ENCODE peak calls at places on chromosome 7, in five cellular contexts. One of them, this sample, is unnamed.
A peak's percentile ranks its signal among the peaks of the same experiment; 100 is the strongest.

GRCh38 chr7:26891400-26892355 is 27.3 kb upstream of the SKAP2 start:
- DNase-seq in adrenal gland: no peak
- DNase-seq in heart left ventricle: no peak
- DNase-seq in mammary epithelial cell: peak; percentile 44
- DNase-seq in CD4-positive, CD25-positive, alpha-beta regulatory T cell: no peak
- DNase-seq in this sample: no peak

GRCh38 chr7:28784166-28784870 is 173.8 kb downstream of the TRIL start:
- DNase-seq in adrenal gland: no peak
- DNase-seq in mammary epithelial cell: no peak
- DNase-seq in heart left ventricle: no peak
- DNase-seq in CD4-positive, CD25-positive, alpha-beta regulatory T cell: no peak
- DNase-seq in this sample: no peak

GRCh38 chr7:124413029-124413428 is 352.6 kb downstream of the GPR37 start:
- DNase-seq in heart left ventricle: no peak
- DNase-seq in adrenal gland: no peak
- DNase-seq in CD4-positive, CD25-positive, alpha-beta regulatory T cell: no peak
- DNase-seq in mammary epithelial cell: no peak
- DNase-seq in this sample: no peak

GRCh38 chr7:91929463-91929862 is 11.2 kb upstream of the AKAP9 start:
- DNase-seq in adrenal gland: no peak
- DNase-seq in CD4-positive, CD25-positive, alpha-beta regulatory T cell: no peak
- DNase-seq in mammary epithelial cell: peak; percentile 48
- DNase-seq in heart left ventricle: no peak
- DNase-seq in this sample: no peak

GRCh38 chr7:95693551-95694333 is 78.6 kb upstream of the DYNC1I1 start:
- DNase-seq in CD4-positive, CD25-positive, alpha-beta regulatory T cell: no peak
- DNase-seq in heart left ventricle: no peak
- DNase-seq in mammary epithelial cell: peak; percentile 35
- DNase-seq in adrenal gland: no peak
- DNase-seq in this sample: no peak

GRCh38 chr7:28409716-28410627 is 2.3 kb upstream of the CREB5 start:
- DNase-seq in adrenal gland: peak; percentile 16
- DNase-seq in heart left ventricle: peak; percentile 52
- DNase-seq in mammary epithelial cell: peak; percentile 42
- DNase-seq in CD4-positive, CD25-positive, alpha-beta regulatory T cell: no peak
- DNase-seq in this sample: no peak

GRCh38 chr7:52079726-52080125 is 763.1 kb upstream of the COBL start:
- DNase-seq in CD4-positive, CD25-positive, alpha-beta regulatory T cell: no peak
- DNase-seq in adrenal gland: no peak
- DNase-seq in mammary epithelial cell: no peak
- DNase-seq in heart left ventricle: no peak
- DNase-seq in this sample: no peak

GRCh38 chr7:155007947-155008346 is 5.0 kb upstream of the PAXIP1 start:
- DNase-seq in heart left ventricle: no peak
- DNase-seq in mammary epithelial cell: no peak
- DNase-seq in adrenal gland: no peak
- DNase-seq in CD4-positive, CD25-positive, alpha-beta regulatory T cell: no peak
- DNase-seq in this sample: peak; percentile 21

GRCh38 chr7:151520419-151521229 is 929 bp upstream of the RHEB start:
- DNase-seq in adrenal gland: peak; percentile 67
- DNase-seq in heart left ventricle: peak; percentile 45
- DNase-seq in mammary epithelial cell: no peak
- DNase-seq in CD4-positive, CD25-positive, alpha-beta regulatory T cell: peak; percentile 20
- DNase-seq in this sample: peak; percentile 24

GRCh38 chr7:94423865-94424264 is 29.2 kb downstream of the COL1A2 start:
- DNase-seq in heart left ventricle: no peak
- DNase-seq in CD4-positive, CD25-positive, alpha-beta regulatory T cell: no peak
- DNase-seq in adrenal gland: no peak
- DNase-seq in mammary epithelial cell: peak; percentile 43
- DNase-seq in this sample: no peak

GRCh38 chr7:94701555-94701973 is 45.6 kb upstream of the SGCE start:
- DNase-seq in CD4-positive, CD25-positive, alpha-beta regulatory T cell: no peak
- DNase-seq in mammary epithelial cell: peak; percentile 73
- DNase-seq in heart left ventricle: no peak
- DNase-seq in adrenal gland: no peak
- DNase-seq in this sample: no peak

GRCh38 chr7:11191574-11192220 is 218.0 kb downstream of the PHF14 start:
- DNase-seq in adrenal gland: no peak
- DNase-seq in mammary epithelial cell: no peak
- DNase-seq in CD4-positive, CD25-positive, alpha-beta regulatory T cell: no peak
- DNase-seq in heart left ventricle: no peak
- DNase-seq in this sample: no peak

GRCh38 chr7:1438821-1439220 is 20.4 kb downstream of the MICALL2 start:
- DNase-seq in mammary epithelial cell: no peak
- DNase-seq in heart left ventricle: no peak
- DNase-seq in CD4-positive, CD25-positive, alpha-beta regulatory T cell: no peak
- DNase-seq in adrenal gland: no peak
- DNase-seq in this sample: no peak

GRCh38 chr7:100008525-100008924 is 6.9 kb upstream of the ZKSCAN1 start:
- DNase-seq in CD4-positive, CD25-positive, alpha-beta regulatory T cell: no peak
- DNase-seq in adrenal gland: no peak
- DNase-seq in heart left ventricle: no peak
- DNase-seq in mammary epithelial cell: no peak
- DNase-seq in this sample: no peak

GRCh38 chr7:74263399-74264120 is 9.4 kb upstream of the RFC2 start:
- DNase-seq in heart left ventricle: no peak
- DNase-seq in mammary epithelial cell: no peak
- DNase-seq in adrenal gland: no peak
- DNase-seq in CD4-positive, CD25-positive, alpha-beta regulatory T cell: no peak
- DNase-seq in this sample: no peak

GRCh38 chr7:159102681-159103381 is 41.8 kb downstream of the VIPR2 start:
- DNase-seq in heart left ventricle: peak; percentile 5
- DNase-seq in adrenal gland: no peak
- DNase-seq in CD4-positive, CD25-positive, alpha-beta regulatory T cell: no peak
- DNase-seq in mammary epithelial cell: no peak
- DNase-seq in this sample: no peak

GRCh38 chr7:92836489-92837213 is at the start of gene CDK6:
- DNase-seq in adrenal gland: peak; percentile 61
- DNase-seq in heart left ventricle: peak; percentile 62
- DNase-seq in CD4-positive, CD25-positive, alpha-beta regulatory T cell: peak; percentile 32
- DNase-seq in mammary epithelial cell: peak; percentile 71
- DNase-seq in this sample: peak; percentile 58

GRCh38 chr7:129263168-129263567 is 38.3 kb downstream of the AHCYL2 start:
- DNase-seq in mammary epithelial cell: no peak
- DNase-seq in adrenal gland: no peak
- DNase-seq in CD4-positive, CD25-positive, alpha-beta regulatory T cell: no peak
- DNase-seq in heart left ventricle: no peak
- DNase-seq in this sample: no peak

DNA sequence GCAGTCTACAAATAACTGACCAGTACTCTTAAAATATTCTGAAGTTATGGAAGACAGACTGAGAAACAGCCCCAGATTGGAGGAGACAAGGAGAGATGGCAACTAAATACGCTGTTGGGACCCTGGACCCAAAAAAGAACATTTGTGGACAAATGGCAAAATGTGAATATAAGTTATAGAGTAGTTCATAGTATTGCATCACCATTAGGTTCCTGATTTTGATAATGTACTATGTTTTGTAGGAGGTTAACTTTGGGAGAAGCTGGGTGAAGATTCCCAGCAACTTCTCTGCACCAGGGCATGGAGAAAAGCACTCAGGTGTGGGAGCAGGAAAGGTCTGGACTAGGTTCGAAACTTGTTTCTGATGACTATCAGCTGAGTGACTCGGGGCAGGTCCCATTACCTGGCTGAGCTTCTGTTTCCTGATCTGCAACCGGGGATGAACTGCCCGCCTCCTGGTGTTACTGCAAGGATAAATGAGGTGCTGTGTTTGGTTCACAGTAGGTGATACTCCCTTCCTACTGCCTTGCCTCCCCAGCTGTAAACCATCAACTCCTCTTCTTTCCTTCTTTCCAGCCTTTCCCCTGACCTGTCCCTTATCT is 48.2 kb downstream of the EEPD1 start:
- DNase-seq in CD4-positive, CD25-positive, alpha-beta regulatory T cell: no peak
- DNase-seq in adrenal gland: no peak
- DNase-seq in mammary epithelial cell: no peak
- DNase-seq in heart left ventricle: no peak
- DNase-seq in this sample: no peak
- H3K4me1 ChIP-seq in CD4-positive, CD25-positive, alpha-beta regulatory T cell: peaks cover 20% of the 10 kb centered on the region
- H3K4me1 ChIP-seq in adrenal gland: peaks cover 18% of the 10 kb centered on the region
- H3K4me1 ChIP-seq in mammary epithelial cell: no peaks in the 10 kb centered on the region
- H3K4me1 ChIP-seq in heart left ventricle: peaks cover 44% of the 10 kb centered on the region
- H3K4me1 ChIP-seq in this sample: peaks cover 10% of the 10 kb centered on the region

DNA sequence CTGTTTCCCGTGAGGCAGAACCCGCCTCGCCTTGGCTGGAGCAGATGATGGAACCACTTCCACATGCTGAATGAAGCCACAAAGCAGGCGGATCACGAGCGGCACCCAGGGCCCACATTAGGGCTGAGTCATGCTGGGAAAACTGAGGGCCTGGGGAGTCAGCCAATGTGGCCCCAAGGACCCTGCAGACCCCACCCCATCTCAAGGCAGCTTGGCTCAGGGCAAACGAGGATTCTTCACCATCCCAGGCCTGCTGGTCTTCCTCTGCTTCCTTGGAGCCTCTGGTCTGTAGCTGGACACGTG is 488.0 kb downstream of the DNAJB6 start:
- DNase-seq in heart left ventricle: no peak
- DNase-seq in CD4-positive, CD25-positive, alpha-beta regulatory T cell: no peak
- DNase-seq in adrenal gland: no peak
- DNase-seq in mammary epithelial cell: no peak
- DNase-seq in this sample: no peak
- H3K9me3 ChIP-seq in heart left ventricle: no peaks in the 10 kb centered on the region
- H3K9me3 ChIP-seq in CD4-positive, CD25-positive, alpha-beta regulatory T cell: no peaks in the 10 kb centered on the region
- H3K9me3 ChIP-seq in adrenal gland: no peaks in the 10 kb centered on the region
- H3K9me3 ChIP-seq in mammary epithelial cell: peaks cover 48% of the 10 kb centered on the region
- H3K9me3 ChIP-seq in this sample: no peaks in the 10 kb centered on the region

GRCh38 chr7:112052507-112052906 is 153.7 kb downstream of the DOCK4 start:
- DNase-seq in heart left ventricle: no peak
- DNase-seq in adrenal gland: no peak
- DNase-seq in mammary epithelial cell: no peak
- DNase-seq in CD4-positive, CD25-positive, alpha-beta regulatory T cell: no peak
- DNase-seq in this sample: no peak

GRCh38 chr7:112050205-112050881 is 155.9 kb downstream of the DOCK4 start:
- DNase-seq in heart left ventricle: no peak
- DNase-seq in CD4-positive, CD25-positive, alpha-beta regulatory T cell: no peak
- DNase-seq in mammary epithelial cell: no peak
- DNase-seq in adrenal gland: no peak
- DNase-seq in this sample: no peak

GRCh38 chr7:112056409-112056808 is 149.8 kb downstream of the DOCK4 start:
- DNase-seq in mammary epithelial cell: peak; percentile 74
- DNase-seq in adrenal gland: no peak
- DNase-seq in heart left ventricle: no peak
- DNase-seq in CD4-positive, CD25-positive, alpha-beta regulatory T cell: no peak
- DNase-seq in this sample: no peak

GRCh38 chr7:112053405-112054069 is 152.7 kb downstream of the DOCK4 start:
- DNase-seq in adrenal gland: no peak
- DNase-seq in mammary epithelial cell: no peak
- DNase-seq in heart left ventricle: no peak
- DNase-seq in CD4-positive, CD25-positive, alpha-beta regulatory T cell: no peak
- DNase-seq in this sample: no peak

GRCh38 chr7:112052993-112053392 is 153.2 kb downstream of the DOCK4 start:
- DNase-seq in heart left ventricle: no peak
- DNase-seq in CD4-positive, CD25-positive, alpha-beta regulatory T cell: no peak
- DNase-seq in mammary epithelial cell: no peak
- DNase-seq in adrenal gland: no peak
- DNase-seq in this sample: no peak
- H3K4me1 ChIP-seq in heart left ventricle: no peaks in the 10 kb centered on the region
- H3K4me1 ChIP-seq in CD4-positive, CD25-positive, alpha-beta regulatory T cell: no peaks in the 10 kb centered on the region
- H3K4me1 ChIP-seq in mammary epithelial cell: no peaks in the 10 kb centered on the region
- H3K4me1 ChIP-seq in adrenal gland: peaks cover 13% of the 10 kb centered on the region
- H3K4me1 ChIP-seq in this sample: no peaks in the 10 kb centered on the region

GRCh38 chr7:138554674-138555073 is 94.6 kb downstream of the TRIM24 start:
- DNase-seq in CD4-positive, CD25-positive, alpha-beta regulatory T cell: no peak
- DNase-seq in heart left ventricle: no peak
- DNase-seq in mammary epithelial cell: no peak
- DNase-seq in adrenal gland: no peak
- DNase-seq in this sample: no peak
- H3K9me3 ChIP-seq in CD4-positive, CD25-positive, alpha-beta regulatory T cell: peaks cover 54% of the 10 kb centered on the region
- H3K9me3 ChIP-seq in heart left ventricle: peaks cover 5% of the 10 kb centered on the region
- H3K9me3 ChIP-seq in mammary epithelial cell: peaks cover 24% of the 10 kb centered on the region
- H3K9me3 ChIP-seq in adrenal gland: peaks cover 23% of the 10 kb centered on the region
- H3K9me3 ChIP-seq in this sample: peaks cover 4% of the 10 kb centered on the region

DNA sequence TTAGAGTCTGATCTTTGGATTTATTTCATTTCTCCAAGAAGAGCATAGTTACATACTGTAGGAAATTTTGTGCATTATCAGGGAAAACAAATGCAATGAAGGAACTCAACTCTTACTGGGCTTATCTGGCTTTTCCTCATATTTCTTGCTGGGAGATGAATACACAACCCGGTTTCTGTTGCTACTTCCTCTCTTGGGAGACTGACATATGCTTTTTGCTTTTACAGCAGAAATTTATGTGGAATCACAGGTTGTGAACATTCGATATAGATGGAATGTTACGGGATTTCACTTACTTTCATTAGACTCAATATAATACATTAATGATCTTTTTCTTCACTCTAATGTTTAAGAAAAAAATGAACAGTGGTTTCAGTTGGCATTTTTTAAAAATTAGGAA is 7.0 kb downstream of the SND1 start:
- DNase-seq in mammary epithelial cell: no peak
- DNase-seq in CD4-positive, CD25-positive, alpha-beta regulatory T cell: no peak
- DNase-seq in heart left ventricle: no peak
- DNase-seq in adrenal gland: no peak
- DNase-seq in this sample: no peak
- H3K4me1 ChIP-seq in mammary epithelial cell: peaks cover 12% of the 10 kb centered on the region
- H3K4me1 ChIP-seq in CD4-positive, CD25-positive, alpha-beta regulatory T cell: peaks cover 8% of the 10 kb centered on the region
- H3K4me1 ChIP-seq in heart left ventricle: peaks cover 51% of the 10 kb centered on the region
- H3K4me1 ChIP-seq in adrenal gland: peaks cover 31% of the 10 kb centered on the region
- H3K4me1 ChIP-seq in this sample: peaks cover 5% of the 10 kb centered on the region

This sample was measured in naive thymus-derived CD4-positive, alpha-beta T cell.